ENCODE peak calls at places on chromosomes 2 and 18, in ten cellular contexts. P is IMR-90, Y is HEK293T, Z is NCI-H748 treated with DMSO at 0.1 percent for 48 hours, L is hepatocyte, R is nucleus accumbens, T is A673, U is cardiac septum, A is amygdala, D is COLO829. Q is an unnamed sample.

GRCh38 chr2:28367667-28368416 is 24.8 kb upstream of the FOSL2 start:
- DNase-seq in D (no peak), L (no peak), R (no peak), A (no peak), P (no peak), U (no peak), Y (no peak), T (no peak), Z (no peak), Q (no peak)

GRCh38 chr2:127578411-127578810 is 42.9 kb downstream of the MYO7B start:
- DNase-seq in Z (no peak), T (no peak), Y (no peak), A (no peak), L (no peak), D (no peak), U (peak), R (no peak), P (no peak), Q (no peak)

GRCh38 chr2:43074592-43075053 is 151.8 kb downstream of the ZFP36L2 start:
- DNase-seq in L (no peak), U (peak), T (no peak), A (no peak), Z (no peak), P (no peak), Y (no peak), R (no peak), D (no peak), Q (no peak)

GRCh38 chr2:230234845-230235244 is 9.3 kb downstream of the SP140 start:
- DNase-seq in U (no peak), R (no peak), A (no peak), L (no peak), Y (no peak), P (peak), D (no peak), Z (no peak), T (no peak), Q (no peak)

GRCh38 chr2:40451926-40452605 is at the start of gene SLC8A1:
- DNase-seq in D (no peak), U (peak), Y (peak), P (peak), A (peak), T (peak), R (no peak), L (peak), Z (peak), Q (peak)

GRCh38 chr2:9631976-9632700 is 1.3 kb upstream of the YWHAQ start:
- DNase-seq in L (peak), Y (no peak), R (no peak), A (no peak), U (no peak), D (peak), Z (peak), T (no peak), P (no peak), Q (no peak)

GRCh38 chr2:11669454-11670291 is at the start of gene NTSR2:
- DNase-seq in Z (no peak), U (no peak), Y (no peak), L (peak), D (peak), R (peak), P (peak), T (peak), A (peak), Q (peak)

GRCh38 chr2:144441711-144442141 is 78.2 kb downstream of the ZEB2 start:
- DNase-seq in R (no peak), L (no peak), Y (no peak), T (no peak), A (no peak), Z (no peak), D (peak), P (no peak), U (no peak), Q (no peak)

GRCh38 chr18:25327631-25328030 is 24.3 kb downstream of the ZNF521 start:
- DNase-seq in A (no peak), L (no peak), P (no peak), D (no peak), Z (no peak), U (no peak), R (no peak), Y (no peak), T (no peak), Q (no peak)

GRCh38 chr18:37900281-37900680 is 334.7 kb upstream of the CELF4 start:
- DNase-seq in D (no peak), L (no peak), P (no peak), Z (no peak), U (no peak), T (no peak), R (no peak), Y (no peak), A (no peak), Q (no peak)

GRCh38 chr2:58186501-58186900 is 54.6 kb downstream of the FANCL start:
- DNase-seq in Z (no peak), R (no peak), P (no peak), D (no peak), U (no peak), L (no peak), Y (no peak), A (no peak), T (no peak), Q (no peak)

GRCh38 chr2:2114745-2115245 is 216.3 kb downstream of the MYT1L start:
- DNase-seq in D (no peak), U (no peak), Y (no peak), P (no peak), A (no peak), Z (no peak), R (no peak), L (no peak), T (no peak), Q (no peak)

GRCh38 chr18:10985689-10986088 is 163.7 kb downstream of the PIEZO2 start:
- DNase-seq in T (no peak), A (no peak), L (no peak), P (no peak), U (no peak), D (no peak), R (no peak), Y (no peak), Z (no peak), Q (no peak)

GRCh38 chr2:45241061-45241561 is 231.9 kb upstream of the SIX2 start:
- DNase-seq in U (no peak), L (no peak), Z (no peak), T (no peak), D (no peak), R (no peak), A (no peak), P (peak), Y (no peak), Q (peak)

GRCh38 chr2:71452565-71452964 is 796 bp upstream of the DYSF start:
- DNase-seq in P (peak), L (peak), Z (peak), A (no peak), R (no peak), T (peak), U (peak), D (peak), Y (peak), Q (peak)

GRCh38 chr2:152500777-152501176 is 165.8 kb downstream of the FMNL2 start:
- DNase-seq in U (no peak), R (no peak), L (no peak), D (no peak), T (no peak), Z (no peak), P (no peak), A (no peak), Y (no peak), Q (no peak)

GRCh38 chr2:201196003-201196402 is 13.1 kb downstream of the CASP10 start:
- DNase-seq in U (no peak), Z (no peak), R (no peak), D (no peak), A (no peak), L (no peak), T (no peak), Y (no peak), P (no peak), Q (no peak)

GRCh38 chr2:150280255-150280654 is 207.2 kb downstream of the RND3 start:
- DNase-seq in Y (no peak), Z (no peak), U (no peak), L (peak), P (peak), A (no peak), R (no peak), D (no peak), T (no peak), Q (peak)

GRCh38 chr18:79965119-79965902 is 868 bp downstream of the HSBP1L1 start:
- DNase-seq in P (peak), R (no peak), D (peak), T (peak), L (peak), U (peak), Y (peak), Z (no peak), A (no peak), Q (peak)

GRCh38 chr18:3758531-3758930 is 308.6 kb downstream of the TGIF1 start:
- DNase-seq in D (peak), T (peak), Y (no peak), P (peak), U (no peak), R (no peak), L (no peak), Z (no peak), A (no peak), Q (peak)

GRCh38 chr2:51781691-51782090 is 749.8 kb upstream of the NRXN1 start:
- DNase-seq in P (no peak), L (no peak), Z (no peak), D (no peak), R (no peak), A (no peak), Y (no peak), T (no peak), U (no peak), Q (no peak)

GRCh38 chr2:217990791-217991465 is 11.9 kb downstream of the TNS1 start:
- DNase-seq in P (no peak), L (no peak), D (no peak), U (peak), A (no peak), R (no peak), Y (no peak), T (no peak), Z (no peak), Q (no peak)

GRCh38 chr2:127694986-127695385 is 6.3 kb upstream of the SFT2D3 start:
- DNase-seq in U (no peak), R (no peak), L (no peak), T (no peak), A (no peak), P (peak), Z (no peak), Y (no peak), D (no peak), Q (peak)

GRCh38 chr2:151518802-151519201 is 109.1 kb downstream of the RIF1 start:
- DNase-seq in Z (no peak), A (no peak), L (no peak), T (no peak), D (no peak), R (no peak), U (no peak), Y (no peak), P (peak), Q (peak)

GRCh38 chr2:199405241-199405640 is 52.5 kb downstream of the SATB2 start:
- DNase-seq in R (no peak), A (no peak), Y (no peak), U (no peak), Z (no peak), T (peak), D (no peak), L (no peak), P (peak), Q (peak)

GRCh38 chr2:16851131-16851530 is 185.5 kb upstream of the CYRIA start:
- DNase-seq in A (no peak), D (no peak), T (no peak), L (no peak), Z (no peak), U (no peak), Y (no peak), P (no peak), R (no peak), Q (no peak)

GRCh38 chr2:99488999-99489757 is 639 bp downstream of the REV1 start:
- DNase-seq in A (peak), U (peak), D (no peak), P (peak), Y (peak), L (peak), T (peak), R (peak), Z (no peak), Q (peak)